ENCODE peak calls at places on chromosome 14, in four cellular contexts. C, Y, I and E are unnamed samples.

GRCh38 chr14:92603309-92604257 is 90.0 kb downstream of the RIN3 start:
- DNase-seq in C (no peak), Y (peak), I (no peak), E (no peak)

GRCh38 chr14:50666772-50667490 is 1.2 kb downstream of the SAV1 start:
- DNase-seq in I (no peak), C (no peak), Y (peak), E (peak)

GRCh38 chr14:24095196-24096068 is 1.3 kb downstream of the PCK2 start:
- DNase-seq in I (no peak), Y (peak), C (no peak), E (peak)

GRCh38 chr14:90532826-90533525 is 136.1 kb downstream of the CALM1 start:
- DNase-seq in I (no peak), C (no peak), Y (no peak), E (no peak)

GRCh38 chr14:106218189-106218588 is 691.8 kb downstream of the TMEM121 start:
- DNase-seq in Y (no peak), I (no peak), C (no peak), E (no peak)

GRCh38 chr14:66459603-66460002 is 26.6 kb upstream of the CCDC196 start:
- DNase-seq in I (no peak), C (no peak), Y (no peak), E (no peak)

GRCh38 chr14:67410313-67410712 is 1.7 kb downstream of the PLEK2 start:
- DNase-seq in Y (no peak), I (no peak), C (no peak), E (no peak)

GRCh38 chr14:53295985-53296582 is 143.0 kb upstream of the DDHD1 start:
- DNase-seq in I (peak), Y (no peak), C (no peak), E (no peak)

GRCh38 chr14:100617715-100618693 is 30.8 kb upstream of the BEGAIN start:
- DNase-seq in I (no peak), Y (no peak), C (no peak), E (no peak)

GRCh38 chr14:58944226-58944769 is 244.2 kb upstream of the DAAM1 start:
- DNase-seq in C (no peak), I (peak), Y (no peak), E (no peak)

GRCh38 chr14:51460051-51460450 is 191.7 kb upstream of the FRMD6 start:
- DNase-seq in I (no peak), Y (no peak), C (no peak), E (no peak)

GRCh38 chr14:95130545-95130944 is 26.8 kb downstream of the DICER1 start:
- DNase-seq in C (no peak), I (no peak), Y (no peak), E (no peak)

GRCh38 chr14:106083082-106083481 is 556.7 kb downstream of the TMEM121 start:
- DNase-seq in C (no peak), Y (no peak), I (no peak), E (no peak)

GRCh38 chr14:45426685-45427282 is 173.8 kb upstream of the MIS18BP1 start:
- DNase-seq in C (no peak), I (no peak), Y (no peak), E (no peak)
- TF ChIP-seq CTCF in C (peak), I (peak), Y (peak), E (no peak)

DNA sequence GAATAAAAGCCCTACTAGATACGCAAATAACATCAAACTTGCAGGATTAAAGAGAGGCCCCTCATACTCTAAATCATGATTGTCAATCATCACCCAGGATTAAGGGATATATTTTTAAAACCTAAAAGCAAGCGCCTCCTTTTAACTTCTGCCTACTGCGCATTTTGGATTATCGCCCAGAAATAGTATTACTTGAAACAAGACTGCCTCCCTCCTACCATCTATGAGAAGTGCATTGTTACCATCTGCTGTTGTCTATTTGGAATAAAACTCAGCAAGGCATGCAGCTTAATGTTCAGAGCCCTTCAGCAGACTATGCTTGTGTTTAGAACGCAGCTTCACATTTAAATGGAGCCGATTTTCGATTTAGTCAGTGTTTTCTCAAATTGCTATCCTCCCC is 79.6 kb downstream of the EXOC5 start:
- DNase-seq in Y (no peak), C (no peak), I (no peak), E (no peak)
- TF ChIP-seq CTCF in Y (no peak), C (no peak), I (peak), E (peak)

DNA sequence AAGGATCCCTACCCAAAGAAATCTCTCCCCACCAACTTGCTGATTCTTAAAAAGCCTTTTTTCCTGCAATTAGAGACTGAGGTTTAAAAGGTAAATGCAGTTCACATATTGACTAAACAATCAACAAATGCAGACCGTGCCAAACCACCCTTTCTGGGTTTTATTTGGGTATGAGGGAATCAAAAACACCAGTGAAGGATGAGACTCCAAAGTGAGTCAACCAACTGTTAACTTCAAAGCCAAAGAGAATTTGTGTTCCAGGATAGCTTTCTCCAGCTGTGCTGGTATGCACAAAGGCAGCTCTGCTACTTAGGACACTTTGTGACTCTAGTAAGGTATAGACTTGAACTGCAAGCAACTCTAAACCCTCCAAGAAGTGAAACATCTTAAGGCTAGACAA is 39.4 kb downstream of the RPS29 start:
- DNase-seq in Y (no peak), C (no peak), I (no peak), E (no peak)
- TF ChIP-seq CTCF in Y (no peak), C (no peak), I (no peak), E (no peak)

DNA sequence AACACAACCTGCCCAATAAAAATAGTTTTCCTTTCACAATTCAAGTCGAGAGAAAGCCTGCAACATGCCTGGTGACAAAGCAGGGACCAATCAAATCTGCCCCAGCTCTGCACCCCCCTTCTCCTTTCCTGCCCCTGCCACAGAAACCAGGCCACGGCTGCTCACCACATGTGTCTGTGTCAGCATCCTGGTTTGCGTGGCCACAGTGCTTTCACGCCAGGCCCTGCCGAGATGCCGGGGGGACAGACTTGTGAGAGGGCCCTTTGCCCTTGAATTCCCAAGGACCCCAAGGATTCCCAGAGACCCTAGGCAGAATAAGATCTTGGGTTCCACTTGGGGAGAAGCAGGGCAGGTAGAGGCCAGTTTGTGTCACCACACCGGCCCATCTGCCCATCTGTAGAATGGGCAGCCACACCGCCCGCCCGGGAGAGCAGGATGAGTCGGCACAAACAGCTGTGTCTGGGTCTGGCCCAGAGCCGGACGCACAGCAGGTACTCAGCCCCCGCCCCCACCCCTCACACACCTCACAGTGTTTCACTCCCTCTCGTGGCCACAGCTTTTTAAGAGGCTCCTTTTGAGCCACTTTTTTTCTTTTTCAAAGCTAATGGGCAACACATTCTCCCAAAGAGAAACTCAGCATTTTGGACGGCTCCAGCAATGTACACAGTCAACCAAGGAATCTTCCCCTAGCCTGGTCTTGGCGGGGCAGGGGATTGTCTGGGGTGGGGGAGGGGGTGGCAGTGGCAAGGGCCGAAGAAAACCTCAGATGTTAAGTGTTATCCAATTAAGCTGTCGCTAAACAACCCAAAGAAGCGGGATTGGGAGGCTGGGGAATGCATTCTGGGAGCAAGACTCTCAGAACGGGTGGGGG is 41.5 kb downstream of the BCL11B start:
- DNase-seq in Y (no peak), C (no peak), I (no peak), E (no peak)
- TF ChIP-seq CTCF in Y (no peak), C (no peak), I (no peak), E (no peak)

DNA sequence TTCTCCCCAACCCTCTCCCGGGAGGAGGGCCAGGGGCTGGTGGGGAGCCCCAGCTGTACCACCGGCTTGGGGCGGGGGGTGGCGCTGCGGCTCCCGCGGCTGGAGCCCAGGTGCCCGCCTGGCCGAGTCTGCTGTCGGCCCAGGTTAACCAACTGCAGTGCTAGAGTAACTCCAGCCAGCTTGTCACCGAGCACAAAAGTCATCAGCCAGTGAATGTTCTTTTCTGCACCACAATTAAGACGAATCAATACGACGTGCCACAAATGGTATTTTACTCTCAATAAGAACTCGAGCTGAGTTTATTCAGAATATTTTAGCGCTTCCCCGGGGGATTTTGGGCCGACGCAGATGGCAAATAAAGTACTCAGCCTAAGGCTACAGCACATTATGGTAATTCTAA is 83.3 kb downstream of the BCL11B start:
- DNase-seq in I (no peak), C (no peak), Y (no peak), E (no peak)
- TF ChIP-seq CTCF in I (no peak), C (no peak), Y (no peak), E (no peak)

DNA sequence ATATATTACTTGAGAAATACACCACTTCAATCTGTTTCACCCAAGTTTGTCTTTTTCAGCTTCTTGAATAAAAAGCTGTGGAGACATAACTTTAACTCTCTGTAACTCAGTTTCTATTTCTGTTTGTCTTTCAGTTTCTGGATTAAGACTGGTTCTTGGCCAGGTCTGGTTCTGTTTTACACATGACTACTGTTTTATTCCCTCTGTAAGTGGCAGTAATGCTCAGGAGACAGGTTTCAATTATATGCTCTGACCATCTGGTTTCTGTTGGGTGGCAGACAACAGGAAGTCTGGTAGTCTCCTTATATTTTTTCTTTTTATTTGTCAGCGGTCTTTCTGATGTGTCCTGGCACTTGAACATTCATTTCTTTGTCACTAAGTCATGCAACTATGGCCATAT is 102.9 kb downstream of the RPS29 start:
- DNase-seq in C (no peak), I (no peak), Y (no peak), E (no peak)
- TF ChIP-seq CTCF in C (no peak), I (no peak), Y (no peak), E (no peak)

GRCh38 chr14:74084277-74085046 is at the start of the genes ALDH6A1 and LIN52:
- DNase-seq in C (peak), Y (peak), I (peak), E (peak)
- TF ChIP-seq CTCF in C (no peak), Y (no peak), I (no peak), E (peak)